ENCODE peak calls at places on chromosome 18, in seven cellular contexts. One of them, this sample, is unnamed.

GRCh38 chr18:21597616-21598015 is 2.9 kb downstream of the ESCO1 start:
- DNase-seq in Caki2: no peak
- DNase-seq in posterior vena cava: no peak
- DNase-seq in GM23248: no peak
- DNase-seq in transverse colon: no peak
- DNase-seq in hippocampal formation: no peak
- DNase-seq in MV-4-11: no peak
- DNase-seq in this sample: no peak

GRCh38 chr18:3397786-3398185 is 52.2 kb upstream of the TGIF1 start:
- DNase-seq in Caki2: no peak
- DNase-seq in posterior vena cava: no peak
- DNase-seq in GM23248: no peak
- DNase-seq in transverse colon: no peak
- DNase-seq in hippocampal formation: no peak
- DNase-seq in MV-4-11: no peak
- DNase-seq in this sample: no peak

GRCh38 chr18:53715243-53715853 is 509.1 kb downstream of the MBD2 start:
- DNase-seq in Caki2: no peak
- DNase-seq in posterior vena cava: no peak
- DNase-seq in GM23248: no peak
- DNase-seq in transverse colon: no peak
- DNase-seq in hippocampal formation: no peak
- DNase-seq in MV-4-11: no peak
- DNase-seq in this sample: no peak

GRCh38 chr18:47203626-47204464 is 27.7 kb upstream of the IER3IP1 start:
- DNase-seq in Caki2: no peak
- DNase-seq in posterior vena cava: no peak
- DNase-seq in GM23248: no peak
- DNase-seq in transverse colon: no peak
- DNase-seq in hippocampal formation: no peak
- DNase-seq in MV-4-11: no peak
- DNase-seq in this sample: no peak

GRCh38 chr18:23837591-23837990 is 148.3 kb downstream of the LAMA3 start:
- DNase-seq in Caki2: no peak
- DNase-seq in posterior vena cava: no peak
- DNase-seq in GM23248: peak; percentile 92
- DNase-seq in transverse colon: no peak
- DNase-seq in hippocampal formation: no peak
- DNase-seq in MV-4-11: peak; percentile 48
- DNase-seq in this sample: peak; percentile 49

GRCh38 chr18:23784811-23785245 is 95.6 kb downstream of the LAMA3 start:
- DNase-seq in Caki2: no peak
- DNase-seq in posterior vena cava: no peak
- DNase-seq in GM23248: peak; percentile 86
- DNase-seq in transverse colon: peak; percentile 16
- DNase-seq in hippocampal formation: no peak
- DNase-seq in MV-4-11: no peak
- DNase-seq in this sample: peak; percentile 19

GRCh38 chr18:56043691-56044090 is 455.7 kb upstream of the TCF4 start:
- DNase-seq in Caki2: no peak
- DNase-seq in posterior vena cava: no peak
- DNase-seq in GM23248: no peak
- DNase-seq in transverse colon: no peak
- DNase-seq in hippocampal formation: peak; percentile 86
- DNase-seq in MV-4-11: no peak
- DNase-seq in this sample: no peak

GRCh38 chr18:55250729-55251128 is 291.5 kb upstream of the CCDC68 start:
- DNase-seq in Caki2: no peak
- DNase-seq in posterior vena cava: no peak
- DNase-seq in GM23248: peak; percentile 85
- DNase-seq in transverse colon: no peak
- DNase-seq in hippocampal formation: no peak
- DNase-seq in MV-4-11: no peak
- DNase-seq in this sample: peak; percentile 47

GRCh38 chr18:79884296-79884962 is 67.0 kb downstream of the SLC66A2 start:
- DNase-seq in Caki2: no peak
- DNase-seq in posterior vena cava: no peak
- DNase-seq in GM23248: no peak
- DNase-seq in transverse colon: no peak
- DNase-seq in hippocampal formation: no peak
- DNase-seq in MV-4-11: no peak
- DNase-seq in this sample: no peak

GRCh38 chr18:65751145-65752085 is 603 bp downstream of the CDH7 start:
- DNase-seq in Caki2: no peak
- DNase-seq in posterior vena cava: no peak
- DNase-seq in GM23248: no peak
- DNase-seq in transverse colon: no peak
- DNase-seq in hippocampal formation: no peak
- DNase-seq in MV-4-11: no peak
- DNase-seq in this sample: no peak

GRCh38 chr18:61551586-61551985 is 218.4 kb downstream of the CDH20 start:
- DNase-seq in Caki2: peak; percentile 17
- DNase-seq in posterior vena cava: no peak
- DNase-seq in GM23248: peak; percentile 77
- DNase-seq in transverse colon: peak; percentile 20
- DNase-seq in hippocampal formation: no peak
- DNase-seq in MV-4-11: peak; percentile 52
- DNase-seq in this sample: peak; percentile 50

GRCh38 chr18:80247403-80247916 is at the start of gene PARD6G:
- DNase-seq in Caki2: peak; percentile 21
- DNase-seq in posterior vena cava: peak; percentile 93
- DNase-seq in GM23248: peak; percentile 88
- DNase-seq in transverse colon: peak; percentile 83
- DNase-seq in hippocampal formation: peak; percentile 90
- DNase-seq in MV-4-11: peak; percentile 56
- DNase-seq in this sample: no peak

GRCh38 chr18:59180150-59180845 is 39.7 kb upstream of the GRP start:
- DNase-seq in Caki2: no peak
- DNase-seq in posterior vena cava: no peak
- DNase-seq in GM23248: peak; percentile 69
- DNase-seq in transverse colon: no peak
- DNase-seq in hippocampal formation: no peak
- DNase-seq in MV-4-11: no peak
- DNase-seq in this sample: no peak

GRCh38 chr18:77762632-77763031 is 513.0 kb downstream of the GALR1 start:
- DNase-seq in Caki2: no peak
- DNase-seq in posterior vena cava: no peak
- DNase-seq in GM23248: no peak
- DNase-seq in transverse colon: no peak
- DNase-seq in hippocampal formation: no peak
- DNase-seq in MV-4-11: no peak
- DNase-seq in this sample: no peak

GRCh38 chr18:22710628-22711380 is 222.3 kb upstream of the RBBP8 start:
- DNase-seq in Caki2: peak; percentile 67
- DNase-seq in posterior vena cava: peak; percentile 85
- DNase-seq in GM23248: peak; percentile 59
- DNase-seq in transverse colon: peak; percentile 47
- DNase-seq in hippocampal formation: no peak
- DNase-seq in MV-4-11: no peak
- DNase-seq in this sample: peak; percentile 6

GRCh38 chr18:42298744-42299685 is 344.0 kb downstream of the PIK3C3 start:
- DNase-seq in Caki2: peak; percentile 53
- DNase-seq in posterior vena cava: peak; percentile 88
- DNase-seq in GM23248: peak; percentile 82
- DNase-seq in transverse colon: peak; percentile 69
- DNase-seq in hippocampal formation: peak; percentile 73
- DNase-seq in MV-4-11: peak; percentile 34
- DNase-seq in this sample: peak; percentile 47

GRCh38 chr18:8350628-8351027 is 258.6 kb upstream of the RAB12 start:
- DNase-seq in Caki2: no peak
- DNase-seq in posterior vena cava: no peak
- DNase-seq in GM23248: no peak
- DNase-seq in transverse colon: no peak
- DNase-seq in hippocampal formation: no peak
- DNase-seq in MV-4-11: no peak
- DNase-seq in this sample: no peak

GRCh38 chr18:23225518-23225917 is 90.2 kb downstream of the CABLES1 start:
- DNase-seq in Caki2: no peak
- DNase-seq in posterior vena cava: no peak
- DNase-seq in GM23248: peak; percentile 96
- DNase-seq in transverse colon: no peak
- DNase-seq in hippocampal formation: no peak
- DNase-seq in MV-4-11: no peak
- DNase-seq in this sample: no peak

GRCh38 chr18:76482971-76483691 is 11.9 kb downstream of the ZNF516 start:
- DNase-seq in Caki2: no peak
- DNase-seq in posterior vena cava: peak; percentile 48
- DNase-seq in GM23248: no peak
- DNase-seq in transverse colon: no peak
- DNase-seq in hippocampal formation: no peak
- DNase-seq in MV-4-11: no peak
- DNase-seq in this sample: no peak

GRCh38 chr18:11310476-11311086 is 161.2 kb upstream of the PIEZO2 start:
- DNase-seq in Caki2: no peak
- DNase-seq in posterior vena cava: no peak
- DNase-seq in GM23248: peak; percentile 61
- DNase-seq in transverse colon: peak; percentile 17
- DNase-seq in hippocampal formation: peak; percentile 13
- DNase-seq in MV-4-11: peak; percentile 61
- DNase-seq in this sample: peak; percentile 20

GRCh38 chr18:58612239-58613055 is 16.4 kb downstream of the ALPK2 start:
- DNase-seq in Caki2: no peak
- DNase-seq in posterior vena cava: no peak
- DNase-seq in GM23248: peak; percentile 42
- DNase-seq in transverse colon: no peak
- DNase-seq in hippocampal formation: no peak
- DNase-seq in MV-4-11: no peak
- DNase-seq in this sample: no peak

GRCh38 chr18:12013186-12013916 is 32.0 kb downstream of the IMPA2 start:
- DNase-seq in Caki2: no peak
- DNase-seq in posterior vena cava: peak; percentile 73
- DNase-seq in GM23248: no peak
- DNase-seq in transverse colon: no peak
- DNase-seq in hippocampal formation: no peak
- DNase-seq in MV-4-11: no peak
- DNase-seq in this sample: no peak

This sample was measured in RCC 7860.